ENCODE peak calls at places on chromosomes 7 and 10, in ten cellular contexts. One of them, this sample, is unnamed. For H3K9me3, the result is how much of the 10 kb centered on the place peaks cover.

GRCh38 chr10:104146871-104147270 is 24.9 kb downstream of the SFR1 start:
- DNase-seq in CD8-positive, alpha-beta T cell: no peak
- DNase-seq in heart right ventricle: no peak
- DNase-seq in hepatocyte: no peak
- DNase-seq in SK-N-SH: no peak
- DNase-seq in right cardiac atrium: no peak
- DNase-seq in MM.1S: no peak
- DNase-seq in A549: no peak
- DNase-seq in neuronal stem cell: no peak
- DNase-seq in CD8-positive, alpha-beta memory T cell: no peak
- DNase-seq in this sample: no peak

GRCh38 chr7:31028417-31028988 is 23.6 kb upstream of the ADCYAP1R1 start:
- DNase-seq in right cardiac atrium: no peak
- DNase-seq in CD8-positive, alpha-beta T cell: no peak
- DNase-seq in neuronal stem cell: no peak
- DNase-seq in heart right ventricle: no peak
- DNase-seq in A549: no peak
- DNase-seq in MM.1S: no peak
- DNase-seq in hepatocyte: no peak
- DNase-seq in SK-N-SH: peak
- DNase-seq in CD8-positive, alpha-beta memory T cell: no peak
- DNase-seq in this sample: no peak

GRCh38 chr7:37040330-37040729 is 316.0 kb upstream of the AOAH start:
- DNase-seq in neuronal stem cell: no peak
- DNase-seq in heart right ventricle: no peak
- DNase-seq in SK-N-SH: no peak
- DNase-seq in hepatocyte: no peak
- DNase-seq in A549: no peak
- DNase-seq in right cardiac atrium: no peak
- DNase-seq in CD8-positive, alpha-beta T cell: no peak
- DNase-seq in MM.1S: no peak
- DNase-seq in CD8-positive, alpha-beta memory T cell: no peak
- DNase-seq in this sample: no peak

GRCh38 chr10:86306628-86307278 is 59.8 kb downstream of the GRID1 start:
- DNase-seq in hepatocyte: peak
- DNase-seq in neuronal stem cell: peak
- DNase-seq in heart right ventricle: no peak
- DNase-seq in SK-N-SH: no peak
- DNase-seq in A549: no peak
- DNase-seq in CD8-positive, alpha-beta T cell: no peak
- DNase-seq in right cardiac atrium: no peak
- DNase-seq in CD8-positive, alpha-beta memory T cell: peak
- DNase-seq in MM.1S: peak
- DNase-seq in this sample: no peak

GRCh38 chr10:99859585-99859984 is 77.1 kb downstream of the ABCC2 start:
- DNase-seq in CD8-positive, alpha-beta T cell: no peak
- DNase-seq in right cardiac atrium: no peak
- DNase-seq in A549: no peak
- DNase-seq in MM.1S: no peak
- DNase-seq in heart right ventricle: no peak
- DNase-seq in hepatocyte: peak
- DNase-seq in SK-N-SH: peak
- DNase-seq in neuronal stem cell: no peak
- DNase-seq in CD8-positive, alpha-beta memory T cell: no peak
- DNase-seq in this sample: no peak

GRCh38 chr10:78849731-78850130 is 219.0 kb upstream of the ZMIZ1 start:
- DNase-seq in CD8-positive, alpha-beta memory T cell: no peak
- DNase-seq in right cardiac atrium: no peak
- DNase-seq in heart right ventricle: no peak
- DNase-seq in SK-N-SH: no peak
- DNase-seq in A549: no peak
- DNase-seq in hepatocyte: no peak
- DNase-seq in CD8-positive, alpha-beta T cell: no peak
- DNase-seq in neuronal stem cell: no peak
- DNase-seq in MM.1S: no peak
- DNase-seq in this sample: no peak

GRCh38 chr10:51960494-51960895 is 261.1 kb upstream of the CSTF2T start:
- DNase-seq in MM.1S: peak
- DNase-seq in heart right ventricle: no peak
- DNase-seq in SK-N-SH: peak
- DNase-seq in CD8-positive, alpha-beta T cell: no peak
- DNase-seq in right cardiac atrium: no peak
- DNase-seq in neuronal stem cell: peak
- DNase-seq in A549: peak
- DNase-seq in CD8-positive, alpha-beta memory T cell: no peak
- DNase-seq in hepatocyte: peak
- DNase-seq in this sample: no peak

GRCh38 chr10:121788717-121789116 is 139.1 kb downstream of the ATE1 start:
- DNase-seq in heart right ventricle: no peak
- DNase-seq in right cardiac atrium: no peak
- DNase-seq in MM.1S: no peak
- DNase-seq in hepatocyte: no peak
- DNase-seq in A549: no peak
- DNase-seq in CD8-positive, alpha-beta T cell: no peak
- DNase-seq in CD8-positive, alpha-beta memory T cell: no peak
- DNase-seq in neuronal stem cell: no peak
- DNase-seq in SK-N-SH: no peak
- DNase-seq in this sample: no peak

GRCh38 chr10:109934958-109935793 is 11.9 kb upstream of the XPNPEP1 start:
- DNase-seq in CD8-positive, alpha-beta T cell: no peak
- DNase-seq in neuronal stem cell: peak
- DNase-seq in right cardiac atrium: peak
- DNase-seq in CD8-positive, alpha-beta memory T cell: no peak
- DNase-seq in heart right ventricle: no peak
- DNase-seq in A549: no peak
- DNase-seq in SK-N-SH: peak
- DNase-seq in MM.1S: no peak
- DNase-seq in hepatocyte: no peak
- DNase-seq in this sample: no peak

GRCh38 chr10:128563387-128563786 is 437.2 kb upstream of the MKI67 start:
- DNase-seq in right cardiac atrium: no peak
- DNase-seq in heart right ventricle: no peak
- DNase-seq in A549: no peak
- DNase-seq in CD8-positive, alpha-beta T cell: no peak
- DNase-seq in neuronal stem cell: no peak
- DNase-seq in SK-N-SH: no peak
- DNase-seq in hepatocyte: no peak
- DNase-seq in CD8-positive, alpha-beta memory T cell: no peak
- DNase-seq in MM.1S: no peak
- DNase-seq in this sample: no peak

GRCh38 chr10:103353281-103353680 is 2.3 kb upstream of the PCGF6 start:
- DNase-seq in right cardiac atrium: no peak
- DNase-seq in CD8-positive, alpha-beta memory T cell: no peak
- DNase-seq in heart right ventricle: no peak
- DNase-seq in CD8-positive, alpha-beta T cell: no peak
- DNase-seq in SK-N-SH: no peak
- DNase-seq in neuronal stem cell: no peak
- DNase-seq in MM.1S: no peak
- DNase-seq in A549: no peak
- DNase-seq in hepatocyte: no peak
- DNase-seq in this sample: no peak

GRCh38 chr10:12394236-12395033 is 45.1 kb downstream of the CAMK1D start:
- DNase-seq in hepatocyte: no peak
- DNase-seq in heart right ventricle: no peak
- DNase-seq in right cardiac atrium: no peak
- DNase-seq in CD8-positive, alpha-beta T cell: no peak
- DNase-seq in neuronal stem cell: no peak
- DNase-seq in SK-N-SH: no peak
- DNase-seq in A549: no peak
- DNase-seq in MM.1S: no peak
- DNase-seq in CD8-positive, alpha-beta memory T cell: no peak
- DNase-seq in this sample: no peak

GRCh38 chr10:101018118-101018599 is 12.8 kb downstream of the PDZD7 start:
- DNase-seq in heart right ventricle: no peak
- DNase-seq in MM.1S: no peak
- DNase-seq in hepatocyte: no peak
- DNase-seq in CD8-positive, alpha-beta memory T cell: no peak
- DNase-seq in CD8-positive, alpha-beta T cell: no peak
- DNase-seq in right cardiac atrium: no peak
- DNase-seq in A549: no peak
- DNase-seq in SK-N-SH: no peak
- DNase-seq in neuronal stem cell: no peak
- DNase-seq in this sample: no peak

GRCh38 chr7:47428052-47428779 is 153.7 kb downstream of the TNS3 start:
- DNase-seq in CD8-positive, alpha-beta T cell: no peak
- DNase-seq in heart right ventricle: no peak
- DNase-seq in MM.1S: no peak
- DNase-seq in CD8-positive, alpha-beta memory T cell: no peak
- DNase-seq in right cardiac atrium: no peak
- DNase-seq in hepatocyte: no peak
- DNase-seq in neuronal stem cell: peak
- DNase-seq in SK-N-SH: peak
- DNase-seq in A549: no peak
- DNase-seq in this sample: no peak

DNA sequence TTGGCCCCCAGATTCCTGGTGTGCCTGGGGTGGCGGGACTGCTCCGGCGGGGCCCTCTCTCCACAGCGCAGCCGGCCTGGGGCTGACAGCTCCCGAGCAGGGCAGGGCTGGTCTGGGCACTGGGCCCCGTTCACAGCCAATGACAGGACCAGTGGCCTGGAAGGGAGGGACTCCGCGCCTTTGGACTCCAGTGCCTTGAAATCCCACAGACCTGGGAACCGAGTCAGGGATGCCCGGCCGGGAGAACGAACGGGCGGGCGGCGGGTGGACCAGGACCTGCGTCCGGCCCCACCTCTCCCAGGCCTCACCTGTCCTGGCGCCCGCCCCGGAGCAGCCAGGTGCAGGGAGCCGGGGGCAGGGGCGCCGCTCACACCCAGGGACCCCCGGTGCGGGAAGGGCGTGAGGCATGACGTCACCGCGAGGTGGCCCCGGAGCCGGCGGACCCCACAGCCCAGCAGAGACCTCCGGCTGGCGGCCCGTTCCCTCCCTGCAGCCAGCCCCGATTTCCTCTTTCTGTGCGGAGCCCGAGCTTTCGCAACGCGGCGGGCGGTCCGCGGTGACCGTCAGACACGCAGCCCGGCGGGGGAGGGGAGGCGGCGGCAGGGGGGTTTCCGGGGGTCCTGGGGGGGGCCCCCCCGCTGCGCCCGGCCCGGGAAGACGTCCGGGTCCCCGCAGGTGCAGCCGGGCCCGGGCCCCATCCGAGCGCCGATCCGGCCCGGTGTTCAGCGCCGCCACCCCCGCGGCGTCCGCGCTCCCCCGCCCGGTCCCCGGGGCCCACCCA is 743 bp downstream of the ADAP1 start:
- DNase-seq in SK-N-SH: peak
- DNase-seq in CD8-positive, alpha-beta memory T cell: peak
- DNase-seq in hepatocyte: peak
- DNase-seq in MM.1S: no peak
- DNase-seq in heart right ventricle: peak
- DNase-seq in CD8-positive, alpha-beta T cell: no peak
- DNase-seq in A549: peak
- DNase-seq in right cardiac atrium: peak
- DNase-seq in neuronal stem cell: no peak
- DNase-seq in this sample: peak
- H3K4me3 ChIP-seq in SK-N-SH: peak
- H3K4me3 ChIP-seq in CD8-positive, alpha-beta memory T cell: no peak
- H3K4me3 ChIP-seq in hepatocyte: peak
- H3K4me3 ChIP-seq in MM.1S: no peak
- H3K4me3 ChIP-seq in heart right ventricle: peak
- H3K4me3 ChIP-seq in CD8-positive, alpha-beta T cell: no peak
- H3K4me3 ChIP-seq in A549: peak
- H3K4me3 ChIP-seq in right cardiac atrium: peak
- H3K4me3 ChIP-seq in neuronal stem cell: peak
- H3K4me3 ChIP-seq in this sample: peak

GRCh38 chr10:37816290-37816689 is 41.1 kb downstream of the ZNF248 start:
- DNase-seq in SK-N-SH: no peak
- DNase-seq in heart right ventricle: no peak
- DNase-seq in CD8-positive, alpha-beta memory T cell: no peak
- DNase-seq in CD8-positive, alpha-beta T cell: no peak
- DNase-seq in hepatocyte: no peak
- DNase-seq in right cardiac atrium: no peak
- DNase-seq in A549: no peak
- DNase-seq in neuronal stem cell: no peak
- DNase-seq in MM.1S: no peak
- DNase-seq in this sample: no peak
- H3K9me3 ChIP-seq in SK-N-SH: under half
- H3K9me3 ChIP-seq in heart right ventricle: under half
- H3K9me3 ChIP-seq in CD8-positive, alpha-beta memory T cell: under half
- H3K9me3 ChIP-seq in CD8-positive, alpha-beta T cell: under half
- H3K9me3 ChIP-seq in hepatocyte: under half
- H3K9me3 ChIP-seq in right cardiac atrium: under half
- H3K9me3 ChIP-seq in A549: half or more
- H3K9me3 ChIP-seq in neuronal stem cell: under half
- H3K9me3 ChIP-seq in MM.1S: under half
- H3K9me3 ChIP-seq in this sample: under half

GRCh38 chr7:81691199-81691821 is 78.5 kb downstream of the HGF start:
- DNase-seq in hepatocyte: no peak
- DNase-seq in MM.1S: no peak
- DNase-seq in CD8-positive, alpha-beta memory T cell: no peak
- DNase-seq in SK-N-SH: no peak
- DNase-seq in CD8-positive, alpha-beta T cell: no peak
- DNase-seq in neuronal stem cell: no peak
- DNase-seq in heart right ventricle: no peak
- DNase-seq in A549: no peak
- DNase-seq in right cardiac atrium: no peak
- DNase-seq in this sample: no peak

GRCh38 chr7:81693894-81694293 is 76.0 kb downstream of the HGF start:
- DNase-seq in right cardiac atrium: no peak
- DNase-seq in SK-N-SH: no peak
- DNase-seq in A549: no peak
- DNase-seq in hepatocyte: no peak
- DNase-seq in MM.1S: no peak
- DNase-seq in heart right ventricle: no peak
- DNase-seq in CD8-positive, alpha-beta memory T cell: no peak
- DNase-seq in CD8-positive, alpha-beta T cell: no peak
- DNase-seq in neuronal stem cell: no peak
- DNase-seq in this sample: no peak

GRCh38 chr7:81690688-81691087 is 79.2 kb downstream of the HGF start:
- DNase-seq in CD8-positive, alpha-beta T cell: no peak
- DNase-seq in A549: no peak
- DNase-seq in heart right ventricle: no peak
- DNase-seq in CD8-positive, alpha-beta memory T cell: no peak
- DNase-seq in hepatocyte: no peak
- DNase-seq in right cardiac atrium: no peak
- DNase-seq in SK-N-SH: no peak
- DNase-seq in MM.1S: no peak
- DNase-seq in neuronal stem cell: no peak
- DNase-seq in this sample: no peak

GRCh38 chr7:81693080-81693479 is 76.8 kb downstream of the HGF start:
- DNase-seq in MM.1S: no peak
- DNase-seq in CD8-positive, alpha-beta memory T cell: no peak
- DNase-seq in A549: no peak
- DNase-seq in CD8-positive, alpha-beta T cell: no peak
- DNase-seq in neuronal stem cell: no peak
- DNase-seq in heart right ventricle: no peak
- DNase-seq in hepatocyte: no peak
- DNase-seq in right cardiac atrium: no peak
- DNase-seq in SK-N-SH: no peak
- DNase-seq in this sample: no peak

GRCh38 chr7:81692146-81692905 is 77.5 kb downstream of the HGF start:
- DNase-seq in hepatocyte: no peak
- DNase-seq in CD8-positive, alpha-beta memory T cell: no peak
- DNase-seq in MM.1S: no peak
- DNase-seq in CD8-positive, alpha-beta T cell: no peak
- DNase-seq in SK-N-SH: no peak
- DNase-seq in heart right ventricle: no peak
- DNase-seq in neuronal stem cell: no peak
- DNase-seq in right cardiac atrium: no peak
- DNase-seq in A549: no peak
- DNase-seq in this sample: no peak
- H3K4me3 ChIP-seq in hepatocyte: no peak
- H3K4me3 ChIP-seq in CD8-positive, alpha-beta memory T cell: no peak
- H3K4me3 ChIP-seq in MM.1S: no peak
- H3K4me3 ChIP-seq in CD8-positive, alpha-beta T cell: no peak
- H3K4me3 ChIP-seq in SK-N-SH: no peak
- H3K4me3 ChIP-seq in heart right ventricle: no peak
- H3K4me3 ChIP-seq in neuronal stem cell: no peak
- H3K4me3 ChIP-seq in right cardiac atrium: no peak
- H3K4me3 ChIP-seq in A549: no peak
- H3K4me3 ChIP-seq in this sample: no peak

GRCh38 chr7:115359919-115360318 is 438.0 kb downstream of the MDFIC start:
- DNase-seq in SK-N-SH: no peak
- DNase-seq in CD8-positive, alpha-beta memory T cell: no peak
- DNase-seq in neuronal stem cell: no peak
- DNase-seq in right cardiac atrium: no peak
- DNase-seq in MM.1S: no peak
- DNase-seq in hepatocyte: no peak
- DNase-seq in CD8-positive, alpha-beta T cell: no peak
- DNase-seq in heart right ventricle: no peak
- DNase-seq in A549: no peak
- DNase-seq in this sample: no peak
- H3K9me3 ChIP-seq in SK-N-SH: under half
- H3K9me3 ChIP-seq in CD8-positive, alpha-beta memory T cell: under half
- H3K9me3 ChIP-seq in neuronal stem cell: under half
- H3K9me3 ChIP-seq in right cardiac atrium: under half
- H3K9me3 ChIP-seq in MM.1S: under half
- H3K9me3 ChIP-seq in hepatocyte: under half
- H3K9me3 ChIP-seq in CD8-positive, alpha-beta T cell: under half
- H3K9me3 ChIP-seq in heart right ventricle: under half
- H3K9me3 ChIP-seq in A549: under half
- H3K9me3 ChIP-seq in this sample: under half

This sample was measured in colonic mucosa.